ENCODE peak calls at places on chromosomes 16 and 17, in eight cellular contexts. W is CD8-positive, alpha-beta T cell; T is stimulated activated CD4-positive, alpha-beta T cell treated with anti-CD3 and anti-CD28 coated beads, Interleukin-1b, Interleukin-23, amount 100 ng/mL, for 24 hours; P is substantia nigra; M is A172; A is stomach; O is HTR-8/SVneo; E is psoas muscle. D is an unnamed sample.

GRCh38 chr16:85428899-85429775 is 184.0 kb upstream of the GSE1 start:
- DNase-seq in W (no peak), A (no peak), T (no peak), E (peak), O (no peak), M (no peak), P (no peak), D (no peak)

GRCh38 chr17:76273435-76273921 is 8.3 kb downstream of the UBALD2 start:
- DNase-seq in M (no peak), P (no peak), A (no peak), E (no peak), W (no peak), T (no peak), O (no peak), D (no peak)

GRCh38 chr17:64679710-64680216 is 17.7 kb upstream of the SMURF2 start:
- DNase-seq in O (peak), E (peak), W (no peak), A (no peak), P (no peak), T (no peak), M (peak), D (no peak)

GRCh38 chr16:80189481-80190163 is 351.2 kb upstream of the DYNLRB2 start:
- DNase-seq in O (no peak), W (no peak), T (no peak), P (no peak), A (no peak), E (no peak), M (no peak), D (no peak)

GRCh38 chr16:57614546-57615343 is 13.7 kb upstream of the ADGRG1 start:
- DNase-seq in M (no peak), A (peak), W (no peak), P (no peak), O (no peak), E (no peak), T (no peak), D (no peak)

GRCh38 chr17:4241535-4241934 is 22.2 kb downstream of the ANKFY1 start:
- DNase-seq in P (no peak), W (no peak), M (no peak), O (no peak), A (no peak), E (no peak), T (no peak), D (no peak)

GRCh38 chr16:28990375-28991040 is 5.7 kb downstream of the LAT start:
- DNase-seq in A (no peak), W (no peak), P (no peak), M (no peak), T (peak), O (no peak), E (no peak), D (no peak)

GRCh38 chr16:68267612-68268405 is 3.5 kb downstream of the SLC7A6 start:
- DNase-seq in T (no peak), A (no peak), W (no peak), P (no peak), E (no peak), O (no peak), M (no peak), D (peak)

GRCh38 chr17:67053438-67054000 is 9.2 kb downstream of the CACNG1 start:
- DNase-seq in P (no peak), A (no peak), M (no peak), T (no peak), O (no peak), E (no peak), W (no peak), D (no peak)

GRCh38 chr16:66150691-66151090 is 215.8 kb upstream of the CDH5 start:
- DNase-seq in O (no peak), P (no peak), T (no peak), A (no peak), M (no peak), E (no peak), W (no peak), D (no peak)

GRCh38 chr16:30567991-30568638 is 3.4 kb downstream of the ZNF688 start:
- DNase-seq in O (peak), W (peak), M (peak), A (no peak), E (no peak), P (no peak), T (no peak), D (no peak)

GRCh38 chr16:1938316-1938715 is 4.7 kb downstream of the MSRB1 start:
- DNase-seq in W (no peak), T (no peak), P (no peak), A (no peak), E (no peak), O (no peak), M (no peak), D (no peak)

GRCh38 chr17:39618252-39618913 is 8.4 kb upstream of the PPP1R1B start:
- DNase-seq in M (no peak), W (no peak), T (no peak), O (peak), E (no peak), P (no peak), A (no peak), D (peak)

GRCh38 chr17:32878211-32878610 is 1.3 kb upstream of the MYO1D start:
- DNase-seq in A (peak), M (no peak), W (no peak), O (no peak), T (no peak), E (peak), P (no peak), D (peak)

GRCh38 chr17:7225711-7226331 is 6.1 kb downstream of the ACADVL start:
- DNase-seq in T (no peak), O (no peak), W (no peak), M (no peak), E (peak), P (no peak), A (no peak), D (no peak)

GRCh38 chr17:26809033-26809432 is 484.9 kb upstream of the WSB1 start:
- DNase-seq in O (no peak), A (no peak), P (no peak), T (no peak), W (no peak), E (no peak), M (no peak), D (no peak)

GRCh38 chr16:29862383-29862883 is 593 bp downstream of the CDIPT start:
- DNase-seq in M (peak), W (no peak), E (no peak), O (peak), T (no peak), A (peak), P (no peak), D (no peak)

GRCh38 chr16:89123831-89124100 is 30.1 kb downstream of the ACSF3 start:
- DNase-seq in E (peak), A (no peak), O (no peak), P (no peak), W (no peak), T (no peak), M (no peak), D (no peak)

GRCh38 chr16:29943846-29944669 is 17.8 kb upstream of the TMEM219 start:
- DNase-seq in A (peak), P (no peak), T (no peak), W (no peak), M (peak), O (peak), E (peak), D (no peak)

GRCh38 chr17:82932146-82933005 is 92.6 kb upstream of the ZNF750 start:
- DNase-seq in T (no peak), W (no peak), O (no peak), E (peak), A (peak), P (no peak), M (peak), D (no peak)

GRCh38 chr17:70597774-70598173 is 428.4 kb downstream of the KCNJ2 start:
- DNase-seq in M (no peak), W (no peak), O (no peak), E (no peak), P (no peak), A (no peak), T (no peak), D (no peak)

GRCh38 chr17:67469208-67469980 is 92.3 kb downstream of the PITPNC1 start:
- DNase-seq in O (no peak), T (no peak), E (no peak), M (no peak), P (no peak), W (peak), A (no peak), D (no peak)